ENCODE peak calls at places on chromosomes 7 and 10, in seven cellular contexts. V is prostate gland, W is ovary, L is A549, Q is Peyer's patch, H is lower leg skin, Y is spleen. M is an unnamed sample.

GRCh38 chr7:159019111-159019510 is 125.6 kb downstream of the VIPR2 start:
- DNase-seq in V (no peak), Q (no peak), Y (no peak), L (no peak), W (peak), H (no peak), M (no peak)

GRCh38 chr7:1526271-1526754 is 4.2 kb upstream of the MAFK start:
- DNase-seq in V (no peak), W (no peak), Y (no peak), Q (peak), H (no peak), L (peak), M (no peak)

GRCh38 chr7:100801833-100802568 is 25.3 kb downstream of the EPHB4 start:
- DNase-seq in L (peak), Y (no peak), W (peak), V (peak), Q (peak), H (peak), M (peak)

GRCh38 chr7:102030696-102031095 is 213.3 kb downstream of the CUX1 start:
- DNase-seq in H (no peak), L (no peak), V (no peak), Y (peak), Q (no peak), W (no peak), M (no peak)

GRCh38 chr7:101722247-101722646 is 93.2 kb upstream of the MYL10 start:
- DNase-seq in H (no peak), Q (no peak), Y (no peak), L (no peak), W (no peak), V (no peak), M (no peak)

GRCh38 chr10:131124945-131125344 is 186.6 kb downstream of the TCERG1L start:
- DNase-seq in L (no peak), Q (no peak), Y (no peak), H (no peak), W (no peak), V (no peak), M (no peak)

GRCh38 chr10:31554556-31554955 is 235.5 kb downstream of the ZEB1 start:
- DNase-seq in V (no peak), H (no peak), L (no peak), Q (no peak), Y (no peak), W (no peak), M (no peak)

GRCh38 chr7:112452102-112452888 is 2.0 kb downstream of the IFRD1 start:
- DNase-seq in Y (no peak), H (peak), L (peak), Q (peak), W (peak), V (peak), M (peak)

GRCh38 chr10:48464871-48465736 is 139.8 kb downstream of the ARHGAP22 start:
- DNase-seq in W (peak), L (no peak), Q (peak), Y (peak), H (no peak), V (peak), M (peak)

GRCh38 chr10:78973901-78974408 is 94.8 kb upstream of the ZMIZ1 start:
- DNase-seq in V (peak), Y (peak), L (peak), Q (no peak), W (peak), H (peak), M (no peak)

GRCh38 chr7:2802504-2803341 is 41.4 kb downstream of the GNA12 start:
- DNase-seq in H (no peak), Q (no peak), L (peak), W (no peak), Y (peak), V (peak), M (no peak)

GRCh38 chr7:41869091-41869490 is 166.2 kb upstream of the INHBA start:
- DNase-seq in H (no peak), L (no peak), W (no peak), V (no peak), Q (no peak), Y (no peak), M (no peak)

GRCh38 chr7:38452615-38453014 is 178.6 kb downstream of the AMPH start:
- DNase-seq in Y (no peak), H (no peak), L (no peak), W (no peak), V (no peak), Q (no peak), M (no peak)

GRCh38 chr7:103636153-103636552 is 190.1 kb upstream of the SLC26A5 start:
- DNase-seq in L (no peak), Q (no peak), W (no peak), V (no peak), Y (no peak), H (no peak), M (no peak)

GRCh38 chr10:81405399-81405798 is 469.6 kb upstream of the NRG3 start:
- DNase-seq in W (no peak), Q (no peak), V (no peak), H (no peak), Y (no peak), L (no peak), M (no peak)

GRCh38 chr10:20624642-20625041 is 272.5 kb downstream of the NEBL start:
- DNase-seq in Y (no peak), Q (no peak), V (no peak), H (peak), W (no peak), L (peak), M (peak)

GRCh38 chr10:69845574-69846251 is 44.0 kb downstream of the COL13A1 start:
- DNase-seq in W (no peak), Y (peak), L (peak), V (peak), H (no peak), Q (no peak), M (no peak)

GRCh38 chr10:132883391-132883881 is 58.9 kb downstream of the CFAP46 start:
- DNase-seq in H (no peak), L (no peak), Q (no peak), Y (peak), V (no peak), W (peak), M (no peak)

GRCh38 chr7:39921505-39922250 is 28.4 kb upstream of the CDK13 start:
- DNase-seq in W (no peak), V (no peak), Y (no peak), Q (no peak), H (no peak), L (no peak), M (no peak)

GRCh38 chr7:93964813-93965212 is 39.3 kb downstream of the BET1 start:
- DNase-seq in Y (no peak), W (no peak), H (no peak), V (no peak), Q (no peak), L (no peak), M (no peak)

GRCh38 chr7:130365511-130366441 is 14.5 kb upstream of the CPA1 start:
- DNase-seq in H (no peak), V (no peak), Q (no peak), Y (peak), L (no peak), W (peak), M (peak)

GRCh38 chr10:61606971-61607907 is 55.5 kb upstream of the CABCOCO1 start:
- DNase-seq in Y (no peak), V (no peak), H (no peak), L (peak), Q (no peak), W (no peak), M (no peak)
- TF ChIP-seq CTCF in Y (no peak), V (no peak), H (no peak), L (peak), Q (peak), W (no peak), M (no peak)

DNA sequence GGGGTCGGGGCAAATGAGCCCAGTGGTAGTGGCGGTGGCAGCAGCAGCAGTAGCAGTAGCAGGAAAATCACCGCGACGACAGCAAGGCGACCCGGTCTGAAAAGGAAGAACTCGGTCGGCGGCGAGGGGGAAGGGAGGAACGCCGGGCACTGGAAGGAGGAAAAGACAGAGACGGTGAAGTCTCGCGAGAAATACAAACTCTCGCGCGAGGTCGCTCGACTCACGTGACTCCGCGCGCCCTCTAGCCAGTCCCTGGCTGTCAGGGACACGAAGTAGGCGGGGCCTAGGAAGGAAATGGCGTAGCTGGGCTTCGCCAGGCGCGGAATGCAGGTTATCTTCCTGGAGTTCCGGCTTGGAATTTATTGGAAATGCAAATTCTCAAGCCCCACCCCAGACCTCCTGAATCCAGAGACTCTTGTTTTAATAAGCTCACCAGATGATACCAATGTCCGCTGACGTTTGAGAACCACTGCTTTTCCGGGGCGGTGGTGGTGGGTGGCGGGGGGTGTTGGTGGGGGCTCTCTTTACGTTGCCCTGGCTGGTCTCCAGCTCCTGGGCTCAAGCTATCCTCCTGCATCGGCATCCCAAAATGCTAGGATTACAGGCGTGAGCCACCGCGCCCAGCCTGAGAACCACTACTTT is at the start of gene SMNDC1:
- DNase-seq in W (peak), H (peak), V (peak), Y (peak), Q (peak), L (peak), M (peak)
- TF ChIP-seq POLR2A in W (peak), H (no peak), V (peak), Y (peak), Q (peak), L (peak), M (peak)

DNA sequence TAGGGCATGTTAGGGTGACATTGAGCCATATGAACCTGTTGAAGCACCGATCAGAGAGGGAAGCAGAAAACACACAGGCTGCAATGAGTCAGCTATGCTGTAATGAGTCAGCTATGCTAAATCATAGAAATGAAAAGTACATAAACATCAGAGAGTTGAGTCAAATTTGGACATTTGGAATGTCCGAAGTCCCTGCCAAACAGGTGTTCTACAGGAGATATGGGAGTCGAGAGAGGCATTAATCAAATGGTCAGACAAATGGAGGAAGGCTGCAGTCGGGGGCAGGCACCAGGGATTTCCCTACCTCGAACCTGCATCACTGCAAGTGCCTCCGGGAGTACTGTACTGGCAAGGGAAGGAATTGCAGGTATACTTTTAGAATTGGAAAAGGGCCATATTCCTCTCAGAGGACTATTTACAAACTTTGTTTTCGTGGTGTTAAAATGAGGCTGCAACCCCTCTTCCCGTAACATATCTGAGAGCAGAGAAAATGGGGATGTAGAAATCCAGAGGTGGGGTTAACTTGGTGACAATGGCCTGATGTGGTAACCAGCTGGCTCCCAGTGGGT is 8.8 kb upstream of the ZC3HAV1 start:
- DNase-seq in Y (no peak), H (no peak), W (no peak), Q (no peak), V (no peak), L (peak), M (no peak)
- H3K4me3 ChIP-seq in Y (no peak), H (no peak), W (no peak), Q (no peak), V (no peak), L (no peak), M (no peak)

DNA sequence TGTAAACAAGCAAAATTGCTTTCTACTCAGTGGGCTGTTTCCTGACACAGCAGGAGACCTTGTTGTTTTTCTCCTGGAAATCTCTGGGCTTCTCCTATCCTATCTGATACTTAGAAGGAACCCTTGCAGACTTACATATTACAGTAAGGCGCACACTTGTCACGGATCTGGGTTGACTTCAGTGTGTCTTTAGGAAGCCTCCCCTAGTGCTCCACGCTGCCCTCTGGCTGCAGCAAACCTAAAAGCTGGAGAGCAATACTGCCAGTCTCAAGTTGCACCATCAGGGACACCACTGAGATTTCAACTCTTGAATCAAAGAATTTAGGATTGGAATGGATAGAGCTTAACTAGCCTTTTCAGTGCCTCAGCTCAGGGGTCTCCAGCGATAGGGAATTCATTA is 495.3 kb downstream of the LRMDA start:
- DNase-seq in H (no peak), W (no peak), Q (no peak), V (no peak), L (no peak), Y (no peak), M (peak)
- TF ChIP-seq CTCF in H (no peak), W (no peak), Q (no peak), V (no peak), L (no peak), Y (no peak), M (no peak)

GRCh38 chr10:57367412-57367811 is 900.3 kb downstream of the IPMK start:
- DNase-seq in V (no peak), L (no peak), Y (no peak), W (no peak), H (no peak), Q (no peak), M (no peak)
- TF ChIP-seq POLR2A in V (no peak), L (no peak), Y (no peak), W (no peak), H (no peak), Q (no peak), M (no peak)

GRCh38 chr7:25361863-25362262 is 133.6 kb upstream of the NPVF start:
- DNase-seq in L (no peak), Y (no peak), Q (no peak), V (no peak), W (no peak), H (peak), M (peak)

GRCh38 chr7:25358831-25359350 is 130.6 kb upstream of the NPVF start:
- DNase-seq in L (no peak), V (no peak), Q (no peak), Y (no peak), W (no peak), H (no peak), M (no peak)

GRCh38 chr7:25359471-25360059 is 131.3 kb upstream of the NPVF start:
- DNase-seq in V (no peak), Q (no peak), L (peak), Y (no peak), H (no peak), W (no peak), M (no peak)

GRCh38 chr7:25361388-25361787 is 133.1 kb upstream of the NPVF start:
- DNase-seq in Y (no peak), Q (no peak), W (no peak), L (no peak), H (peak), V (no peak), M (no peak)

DNA sequence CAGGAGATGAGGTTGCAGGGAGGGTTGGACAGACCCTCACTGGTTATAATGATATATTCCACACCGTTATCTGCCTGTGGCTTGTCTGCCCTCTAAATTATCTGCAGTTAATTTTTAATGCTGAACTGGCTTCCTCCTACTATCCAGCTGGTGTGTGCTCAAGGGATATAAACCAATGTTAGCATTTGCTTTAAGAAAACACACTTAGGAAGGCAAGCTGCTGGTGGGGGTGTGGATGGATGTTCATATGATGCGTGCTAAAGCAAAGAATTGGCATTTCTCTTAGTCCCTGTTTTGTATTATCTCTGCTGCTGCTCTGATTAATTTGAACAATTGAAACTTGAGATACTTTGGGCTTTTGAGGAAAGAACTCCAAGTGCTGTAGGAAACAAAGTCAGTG is 132.2 kb upstream of the NPVF start:
- DNase-seq in V (peak), H (no peak), Q (no peak), W (no peak), Y (no peak), L (no peak), M (no peak)
- H3K4me3 ChIP-seq in V (no peak), H (no peak), Q (no peak), W (no peak), Y (no peak), L (no peak), M (no peak)

DNA sequence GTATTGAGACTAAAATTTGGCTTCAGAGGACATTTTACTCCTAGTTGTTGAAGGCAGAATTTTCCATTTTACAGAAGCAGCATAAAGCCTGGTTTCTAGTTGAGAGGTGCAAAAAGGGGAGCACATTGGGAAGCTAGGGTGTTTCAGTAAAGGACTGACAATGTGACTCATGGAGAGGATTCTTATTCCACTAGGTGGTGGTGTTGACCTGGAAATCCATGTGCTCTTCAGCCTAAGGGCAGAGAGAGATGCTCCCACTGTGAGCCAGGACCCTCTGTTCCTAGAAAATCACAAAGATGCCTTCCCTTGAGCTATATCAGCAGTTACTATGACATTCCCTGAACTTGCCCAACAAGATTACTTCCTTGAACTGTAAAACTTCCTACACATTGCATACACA is 687.8 kb downstream of the IPMK start:
- DNase-seq in Y (no peak), W (no peak), H (no peak), Q (no peak), L (peak), V (no peak), M (no peak)
- TF ChIP-seq CTCF in Y (no peak), W (no peak), H (no peak), Q (peak), L (peak), V (no peak), M (peak)

GRCh38 chr10:73774637-73775036 is 7.2 kb upstream of the CHCHD1 start:
- DNase-seq in Q (no peak), Y (no peak), W (no peak), L (peak), H (no peak), V (no peak), M (no peak)

GRCh38 chr10:73771722-73772279 is 10.0 kb upstream of the CHCHD1 start:
- DNase-seq in L (peak), Q (no peak), V (peak), Y (peak), W (peak), H (no peak), M (no peak)

GRCh38 chr10:73769396-73769795 is 12.5 kb upstream of the CHCHD1 start:
- DNase-seq in H (no peak), L (no peak), V (no peak), W (no peak), Q (no peak), Y (no peak), M (no peak)

GRCh38 chr10:73773152-73773879 is 8.5 kb upstream of the CHCHD1 start:
- DNase-seq in L (no peak), W (no peak), Q (no peak), Y (no peak), H (no peak), V (no peak), M (no peak)

GRCh38 chr10:73772280-73773151 is 9.3 kb upstream of the CHCHD1 start:
- DNase-seq in H (peak), L (peak), W (peak), V (peak), Q (peak), Y (peak), M (peak)
- TF ChIP-seq POLR2A in H (no peak), L (peak), W (peak), V (peak), Q (peak), Y (no peak), M (peak)

DNA sequence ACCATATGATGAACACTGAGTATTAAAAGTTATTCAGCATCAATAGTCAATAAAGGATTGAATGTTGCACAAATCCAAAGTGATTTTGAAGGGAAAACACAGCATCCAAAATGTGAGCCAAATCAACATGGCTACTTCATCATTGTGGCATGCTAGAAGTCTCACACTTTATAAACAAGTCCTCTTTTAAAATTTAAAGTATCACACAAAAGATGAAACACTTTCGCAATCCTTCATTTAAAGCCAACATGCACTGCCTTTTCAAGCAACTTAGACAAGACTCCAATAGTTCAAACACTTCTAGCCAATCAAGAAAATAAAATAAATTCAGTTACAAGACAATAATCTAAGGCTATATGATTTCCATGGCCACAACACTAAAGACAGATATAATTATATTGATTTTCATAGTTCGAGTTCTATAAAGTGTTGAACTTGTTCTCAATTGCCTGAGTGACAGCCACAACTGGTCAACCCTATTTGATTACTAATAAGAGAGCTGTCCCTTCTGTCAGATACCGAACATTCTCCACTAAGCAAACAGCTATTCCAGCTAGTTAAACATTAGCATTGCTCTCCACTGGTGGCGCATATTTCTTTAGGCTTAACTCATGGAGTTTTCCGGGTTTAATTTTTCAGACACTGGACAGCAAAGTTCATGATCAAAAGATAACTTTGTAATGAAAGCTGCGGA is 8.3 kb downstream of the EBF3 start:
- DNase-seq in Y (no peak), V (no peak), W (no peak), H (no peak), Q (no peak), L (peak), M (no peak)
- H3K4me3 ChIP-seq in Y (no peak), V (no peak), W (no peak), H (no peak), Q (no peak), L (no peak), M (no peak)

M was measured in uterus.